ENCODE peak calls at places on chromosomes 11 and 22, in five cellular contexts. One of them, this sample, is unnamed.

GRCh38 chr11:114346709-114347141 is 50.5 kb downstream of the NNMT start:
- DNase-seq in activated gamma-delta T cell: no peak
- DNase-seq in cardiac fibroblast: peak; percentile 51
- DNase-seq in adrenal gland: no peak
- DNase-seq in activated T-cell treated with anti-CD3 and anti-CD28 coated beads for 4 hours: no peak
- DNase-seq in this sample: no peak

GRCh38 chr11:123251656-123252344 is 56.8 kb upstream of the CLMP start:
- DNase-seq in cardiac fibroblast: peak; percentile 60
- DNase-seq in adrenal gland: peak; percentile 76
- DNase-seq in activated T-cell treated with anti-CD3 and anti-CD28 coated beads for 4 hours: no peak
- DNase-seq in activated gamma-delta T cell: no peak
- DNase-seq in this sample: peak; percentile 34

GRCh38 chr11:100445231-100445735 is 241.8 kb upstream of the ARHGAP42 start:
- DNase-seq in activated T-cell treated with anti-CD3 and anti-CD28 coated beads for 4 hours: no peak
- DNase-seq in activated gamma-delta T cell: no peak
- DNase-seq in cardiac fibroblast: peak; percentile 5
- DNase-seq in adrenal gland: no peak
- DNase-seq in this sample: no peak

GRCh38 chr11:95599959-95600586 is 189.5 kb downstream of the FAM76B start:
- DNase-seq in cardiac fibroblast: no peak
- DNase-seq in activated T-cell treated with anti-CD3 and anti-CD28 coated beads for 4 hours: peak; percentile 14
- DNase-seq in activated gamma-delta T cell: no peak
- DNase-seq in adrenal gland: no peak
- DNase-seq in this sample: no peak

GRCh38 chr11:9815486-9816136 is 151.7 kb downstream of the SWAP70 start:
- DNase-seq in adrenal gland: no peak
- DNase-seq in cardiac fibroblast: peak; percentile 80
- DNase-seq in activated gamma-delta T cell: no peak
- DNase-seq in activated T-cell treated with anti-CD3 and anti-CD28 coated beads for 4 hours: no peak
- DNase-seq in this sample: no peak

GRCh38 chr11:24155792-24156191 is 341.1 kb upstream of the LUZP2 start:
- DNase-seq in activated T-cell treated with anti-CD3 and anti-CD28 coated beads for 4 hours: no peak
- DNase-seq in adrenal gland: no peak
- DNase-seq in cardiac fibroblast: no peak
- DNase-seq in activated gamma-delta T cell: no peak
- DNase-seq in this sample: no peak

GRCh38 chr11:72598901-72599300 is 75.3 kb downstream of the PDE2A start:
- DNase-seq in adrenal gland: peak; percentile 80
- DNase-seq in activated T-cell treated with anti-CD3 and anti-CD28 coated beads for 4 hours: no peak
- DNase-seq in activated gamma-delta T cell: no peak
- DNase-seq in cardiac fibroblast: peak; percentile 54
- DNase-seq in this sample: no peak

GRCh38 chr11:68524213-68524612 is 63.7 kb downstream of the PPP6R3 start:
- DNase-seq in adrenal gland: no peak
- DNase-seq in activated T-cell treated with anti-CD3 and anti-CD28 coated beads for 4 hours: no peak
- DNase-seq in cardiac fibroblast: peak; percentile 39
- DNase-seq in activated gamma-delta T cell: no peak
- DNase-seq in this sample: no peak

GRCh38 chr22:42969348-42969975 is 45.5 kb downstream of the PACSIN2 start:
- DNase-seq in cardiac fibroblast: peak; percentile 61
- DNase-seq in adrenal gland: no peak
- DNase-seq in activated T-cell treated with anti-CD3 and anti-CD28 coated beads for 4 hours: no peak
- DNase-seq in activated gamma-delta T cell: no peak
- DNase-seq in this sample: no peak

GRCh38 chr11:76007179-76007578 is 192.2 kb downstream of the UVRAG start:
- DNase-seq in activated gamma-delta T cell: no peak
- DNase-seq in activated T-cell treated with anti-CD3 and anti-CD28 coated beads for 4 hours: no peak
- DNase-seq in cardiac fibroblast: no peak
- DNase-seq in adrenal gland: no peak
- DNase-seq in this sample: no peak

GRCh38 chr22:43580351-43580750 is 168.5 kb downstream of the MPPED1 start:
- DNase-seq in cardiac fibroblast: no peak
- DNase-seq in adrenal gland: no peak
- DNase-seq in activated T-cell treated with anti-CD3 and anti-CD28 coated beads for 4 hours: no peak
- DNase-seq in activated gamma-delta T cell: no peak
- DNase-seq in this sample: no peak

GRCh38 chr22:30927806-30928205 is 40.8 kb downstream of the MORC2 start:
- DNase-seq in activated gamma-delta T cell: no peak
- DNase-seq in cardiac fibroblast: no peak
- DNase-seq in activated T-cell treated with anti-CD3 and anti-CD28 coated beads for 4 hours: no peak
- DNase-seq in adrenal gland: no peak
- DNase-seq in this sample: no peak

GRCh38 chr11:117941163-117941707 is 12.0 kb upstream of the TMPRSS13 start:
- DNase-seq in activated gamma-delta T cell: no peak
- DNase-seq in activated T-cell treated with anti-CD3 and anti-CD28 coated beads for 4 hours: no peak
- DNase-seq in cardiac fibroblast: no peak
- DNase-seq in adrenal gland: no peak
- DNase-seq in this sample: no peak

This sample was measured in C1 segment of cervical spinal cord.